ENCODE peak calls at places on chromosomes 11 and 22, in five cellular contexts. H is T47D; S is NCI-H1436 treated with DMSO at 0.1 percent for 48 hours; O is iris pigment epithelial cell; T is activated CD4-positive, CD25-positive, alpha-beta regulatory T cell. Z is an unnamed sample.

GRCh38 chr11:208177-208916 is 839 bp downstream of the RIC8A start:
- DNase-seq in H (peak), T (peak), S (no peak), O (peak), Z (no peak)

GRCh38 chr11:65927904-65928397 is 8.7 kb downstream of the DRAP1 start:
- DNase-seq in T (peak), S (no peak), H (no peak), O (peak), Z (no peak)

GRCh38 chr11:27910186-27910941 is 197.6 kb downstream of the KIF18A start:
- DNase-seq in T (no peak), H (no peak), O (peak), S (no peak), Z (no peak)

GRCh38 chr11:83272627-83273026 is 13.5 kb downstream of the CCDC90B start:
- DNase-seq in T (no peak), O (peak), H (no peak), S (no peak), Z (no peak)

GRCh38 chr11:115939104-115939503 is 434.9 kb upstream of the CADM1 start:
- DNase-seq in H (no peak), S (no peak), T (no peak), O (peak), Z (no peak)

GRCh38 chr11:65013130-65013691 is 749 bp upstream of the ARL2 start:
- DNase-seq in S (peak), H (peak), T (peak), O (peak), Z (no peak)

GRCh38 chr11:118933486-118933885 is 7.8 kb upstream of the BCL9L start:
- DNase-seq in O (no peak), T (no peak), S (no peak), H (peak), Z (no peak)

GRCh38 chr22:46176508-46177003 is 26.2 kb downstream of the PPARA start:
- DNase-seq in S (no peak), H (no peak), T (no peak), O (no peak), Z (no peak)

GRCh38 chr22:47583959-47584562 is 821.6 kb downstream of the TBC1D22A start:
- DNase-seq in T (no peak), H (no peak), O (no peak), S (no peak), Z (no peak)

GRCh38 chr22:49307870-49308269 is 519.8 kb downstream of the BRD1 start:
- DNase-seq in H (no peak), S (no peak), T (no peak), O (no peak), Z (no peak)

GRCh38 chr11:887589-887988 is 23.0 kb downstream of the CHID1 start:
- DNase-seq in H (no peak), S (no peak), T (no peak), O (no peak), Z (no peak)

GRCh38 chr11:18669211-18669593 is 29.4 kb upstream of the TMEM86A start:
- DNase-seq in S (no peak), O (peak), T (no peak), H (peak), Z (no peak)

GRCh38 chr11:18731949-18732821 is 6.2 kb upstream of the IGSF22 start:
- DNase-seq in O (peak), S (no peak), H (peak), T (peak), Z (no peak)

GRCh38 chr11:130650456-130651068 is 202.1 kb downstream of the ADAMTS15 start:
- DNase-seq in T (no peak), H (no peak), S (no peak), O (no peak), Z (no peak)

GRCh38 chr11:13983081-13983751 is 20.7 kb downstream of the SPON1 start:
- DNase-seq in O (no peak), S (no peak), T (no peak), H (no peak), Z (no peak)

GRCh38 chr11:78961186-78961782 is 386.6 kb upstream of the NARS2 start:
- DNase-seq in H (peak), O (peak), T (no peak), S (peak), Z (no peak)

GRCh38 chr11:1204381-1205101 is 18.3 kb upstream of the MUC5B start:
- DNase-seq in S (no peak), H (no peak), T (no peak), O (no peak), Z (no peak)

GRCh38 chr22:47064416-47064815 is 302.0 kb downstream of the TBC1D22A start:
- DNase-seq in O (no peak), H (no peak), S (no peak), T (no peak), Z (no peak)

GRCh38 chr11:80593981-80594380 is 1153.2 kb upstream of the TENM4 start:
- DNase-seq in H (no peak), S (no peak), T (no peak), O (peak), Z (no peak)

GRCh38 chr11:46658259-46658658 is 40.9 kb downstream of the ATG13 start:
- DNase-seq in O (peak), T (no peak), H (no peak), S (no peak), Z (no peak)

GRCh38 chr11:30775123-30775522 is 189.0 kb upstream of the MPPED2 start:
- DNase-seq in S (no peak), T (no peak), H (peak), O (no peak), Z (no peak)

GRCh38 chr11:45211732-45212131 is 65.3 kb downstream of the PRDM11 start:
- DNase-seq in S (no peak), O (no peak), T (no peak), H (no peak), Z (no peak)

GRCh38 chr11:1196516-1197391 is 26.1 kb upstream of the MUC5B start:
- DNase-seq in T (no peak), O (no peak), H (no peak), S (no peak), Z (no peak)

GRCh38 chr11:24793479-24793878 is 296.6 kb downstream of the LUZP2 start:
- DNase-seq in H (no peak), T (no peak), O (peak), S (no peak), Z (no peak)

GRCh38 chr11:111479666-111480065 is 32.5 kb downstream of the BTG4 start:
- DNase-seq in T (no peak), O (no peak), S (no peak), H (no peak), Z (no peak)

GRCh38 chr22:27613099-27614089 is 188.2 kb downstream of the MN1 start:
- DNase-seq in T (no peak), S (no peak), H (no peak), O (no peak), Z (no peak)

GRCh38 chr22:45717787-45718186 is 46.2 kb downstream of the ATXN10 start:
- DNase-seq in T (no peak), O (peak), S (no peak), H (no peak), Z (no peak)

GRCh38 chr11:45225277-45225676 is 60.9 kb downstream of the SYT13 start:
- DNase-seq in T (no peak), O (no peak), H (no peak), S (no peak), Z (no peak)

GRCh38 chr11:119166368-119167076 is 2.0 kb upstream of the NLRX1 start:
- DNase-seq in H (peak), O (peak), S (no peak), T (no peak), Z (no peak)

GRCh38 chr22:30829901-30830550 is 135.4 kb downstream of the OSBP2 start:
- DNase-seq in O (peak), T (no peak), S (no peak), H (no peak), Z (no peak)

GRCh38 chr11:94837317-94837716 is 69.2 kb downstream of the AMOTL1 start:
- DNase-seq in S (no peak), T (no peak), H (no peak), O (no peak), Z (no peak)

GRCh38 chr11:69814411-69814810 is 4.8 kb downstream of the FGF3 start:
- DNase-seq in T (no peak), H (no peak), S (no peak), O (no peak), Z (no peak)

GRCh38 chr22:19103881-19104821 is 18.1 kb downstream of the DGCR2 start:
- DNase-seq in T (no peak), O (peak), S (no peak), H (no peak), Z (no peak)

GRCh38 chr11:12832828-12833227 is 158.6 kb downstream of the TEAD1 start:
- DNase-seq in H (no peak), T (no peak), O (no peak), S (peak), Z (no peak)

GRCh38 chr11:128206476-128206875 is 380.9 kb downstream of the ETS1 start:
- DNase-seq in H (no peak), O (peak), S (no peak), T (no peak), Z (no peak)

GRCh38 chr11:131598305-131598704 is 227.9 kb downstream of the NTM start:
- DNase-seq in T (no peak), S (no peak), H (no peak), O (no peak), Z (no peak)

GRCh38 chr11:75400110-75400865 is 970 bp downstream of the RPS3 start:
- DNase-seq in S (no peak), O (peak), H (peak), T (no peak), Z (no peak)

GRCh38 chr22:19634576-19634975 is 79.7 kb upstream of the SEPTIN5 start:
- DNase-seq in H (no peak), O (no peak), T (no peak), S (no peak), Z (no peak)